ENCODE peak calls at places on chromosomes 3 and 15, in five cellular contexts. H is effector memory CD8-positive, alpha-beta T cell; K is activated T-cell treated with anti-CD3 and anti-CD28 coated beads for 1 hour; Z is T-helper 1 cell; U is NCI-H2171 treated with DMSO at 0.1 percent for 48 hours. O is an unnamed sample.

GRCh38 chr3:114650808-114651207 is 357.0 kb downstream of the TIGIT start:
- DNase-seq in K (no peak), H (no peak), Z (no peak), U (peak), O (no peak)

GRCh38 chr3:141632779-141633374 is 105.2 kb upstream of the RNF7 start:
- DNase-seq in Z (no peak), H (no peak), K (no peak), U (no peak), O (no peak)

GRCh38 chr3:125916376-125916978 is 52.5 kb upstream of the ROPN1B start:
- DNase-seq in K (peak), Z (no peak), H (peak), U (peak), O (peak)

GRCh38 chr15:59696332-59696731 is 7.2 kb upstream of the BNIP2 start:
- DNase-seq in K (no peak), U (no peak), H (no peak), Z (no peak), O (no peak)

GRCh38 chr15:48579945-48580671 is 65.4 kb downstream of the FBN1 start:
- DNase-seq in Z (no peak), K (no peak), H (no peak), U (no peak), O (no peak)

GRCh38 chr15:57012557-57012956 is 94.1 kb downstream of the TCF12 start:
- DNase-seq in H (no peak), U (no peak), Z (no peak), K (no peak), O (no peak)

GRCh38 chr15:92184142-92184541 is 209.5 kb upstream of the ST8SIA2 start:
- DNase-seq in U (peak), H (no peak), K (no peak), Z (no peak), O (no peak)

GRCh38 chr3:67489816-67490215 is 164.6 kb downstream of the SUCLG2 start:
- DNase-seq in Z (no peak), K (no peak), H (no peak), U (no peak), O (no peak)

GRCh38 chr15:74386496-74387140 is 19.2 kb upstream of the CYP11A1 start:
- DNase-seq in K (no peak), Z (no peak), U (no peak), H (no peak), O (no peak)

GRCh38 chr15:60626669-60627068 is 147.7 kb upstream of the ICE2 start:
- DNase-seq in K (no peak), U (no peak), Z (no peak), H (no peak), O (no peak)

GRCh38 chr3:7144696-7145308 is 283.9 kb downstream of the GRM7 start:
- DNase-seq in K (no peak), H (no peak), U (peak), Z (no peak), O (no peak)

GRCh38 chr3:58044656-58045055 is 36.4 kb downstream of the FLNB start:
- DNase-seq in K (no peak), H (no peak), Z (no peak), U (no peak), O (no peak)

GRCh38 chr3:41224120-41224806 is 25.0 kb downstream of the CTNNB1 start:
- DNase-seq in U (no peak), Z (no peak), H (no peak), K (no peak), O (no peak)

GRCh38 chr3:144424606-144425005 is 453.0 kb downstream of the DIPK2A start:
- DNase-seq in Z (no peak), H (no peak), U (no peak), K (no peak), O (no peak)

GRCh38 chr15:29734917-29735572 is 87.2 kb downstream of the TJP1 start:
- DNase-seq in K (no peak), U (no peak), H (no peak), Z (no peak), O (no peak)

GRCh38 chr3:196235452-196236122 is 19.3 kb downstream of the SLC51A start:
- DNase-seq in U (no peak), Z (no peak), H (no peak), K (no peak), O (no peak)

GRCh38 chr3:52046186-52046913 is 10.0 kb downstream of the DUSP7 start:
- DNase-seq in Z (no peak), U (no peak), K (no peak), H (no peak), O (no peak)

GRCh38 chr15:97654677-97655076 is 305.8 kb upstream of the ARRDC4 start:
- DNase-seq in U (no peak), Z (no peak), H (no peak), K (no peak), O (no peak)

GRCh38 chr3:193977622-193978021 is 158.3 kb upstream of the HES1 start:
- DNase-seq in U (no peak), Z (no peak), H (no peak), K (no peak), O (no peak)

GRCh38 chr15:40291088-40291574 is 8.3 kb upstream of the ANKRD63 start:
- DNase-seq in U (peak), Z (no peak), K (no peak), H (no peak), O (no peak)

GRCh38 chr3:131543714-131544113 is 40.9 kb upstream of the MRPL3 start:
- DNase-seq in K (no peak), H (no peak), U (peak), Z (no peak), O (no peak)

GRCh38 chr3:59443618-59444292 is 393.9 kb upstream of the CFAP20DC start:
- DNase-seq in H (no peak), U (no peak), K (no peak), Z (no peak), O (no peak)

GRCh38 chr3:184039414-184039813 is 7.9 kb downstream of the HTR3D start:
- DNase-seq in H (no peak), U (peak), K (no peak), Z (no peak), O (no peak)

GRCh38 chr3:119395923-119396358 is 67.5 kb downstream of the TMEM39A start:
- DNase-seq in K (no peak), H (no peak), Z (no peak), U (no peak), O (peak)

GRCh38 chr3:52615178-52615577 is 70.5 kb downstream of the PBRM1 start:
- DNase-seq in K (no peak), U (no peak), Z (no peak), H (no peak), O (no peak)

GRCh38 chr3:105997800-105998526 is 129.2 kb upstream of the CBLB start:
- DNase-seq in H (no peak), U (no peak), Z (no peak), K (no peak), O (no peak)

GRCh38 chr3:33299395-33300081 is 22.3 kb downstream of the FBXL2 start:
- DNase-seq in K (no peak), U (no peak), H (no peak), Z (no peak), O (no peak)

O was measured in immature natural killer cell.